ENCODE peak calls at places on chromosomes 1 and 21, in ten cellular contexts. K, Z, B, G, D, C, O, U, L and P are unnamed samples.

GRCh38 chr1:52554267-52554640 is 1.4 kb upstream of the TUT4 start:
- DNase-seq in K (no peak), Z (no peak), B (no peak), G (no peak), D (no peak), C (no peak), O (no peak), U (no peak), L (no peak), P (no peak)

GRCh38 chr1:223726380-223727001 is 14.2 kb downstream of the CAPN2 start:
- DNase-seq in K (peak), Z (peak), B (peak), G (peak), D (no peak), C (peak), O (peak), U (peak), L (no peak), P (no peak)

GRCh38 chr1:26994020-26994745 is 691 bp downstream of the TRNP1 start:
- DNase-seq in K (peak), Z (no peak), B (no peak), G (peak), D (peak), C (no peak), O (peak), U (peak), L (peak), P (no peak)

GRCh38 chr1:15352122-15352957 is 57.3 kb upstream of the EFHD2 start:
- DNase-seq in K (peak), Z (peak), B (peak), G (peak), D (peak), C (no peak), O (peak), U (peak), L (no peak), P (peak)

GRCh38 chr1:76053021-76053420 is 21.5 kb upstream of the ST6GALNAC3 start:
- DNase-seq in K (no peak), Z (no peak), B (no peak), G (peak), D (no peak), C (no peak), O (peak), U (no peak), L (no peak), P (no peak)

GRCh38 chr1:41576620-41577019 is 92.1 kb upstream of the EDN2 start:
- DNase-seq in K (peak), Z (no peak), B (no peak), G (no peak), D (no peak), C (no peak), O (no peak), U (no peak), L (no peak), P (no peak)

GRCh38 chr1:55048453-55049270 is 9.3 kb downstream of the PCSK9 start:
- DNase-seq in K (no peak), Z (no peak), B (no peak), G (peak), D (no peak), C (no peak), O (no peak), U (no peak), L (no peak), P (no peak)

GRCh38 chr21:45074818-45075605 is 632 bp downstream of the ADARB1 start:
- DNase-seq in K (peak), Z (no peak), B (peak), G (peak), D (peak), C (no peak), O (peak), U (peak), L (no peak), P (no peak)

GRCh38 chr1:85258536-85259117 is 835 bp downstream of the C1orf52 start:
- DNase-seq in K (peak), Z (no peak), B (no peak), G (no peak), D (no peak), C (no peak), O (no peak), U (peak), L (peak), P (no peak)

GRCh38 chr1:169601096-169601881 is 15.0 kb upstream of the F5 start:
- DNase-seq in K (peak), Z (peak), B (no peak), G (peak), D (peak), C (no peak), O (peak), U (peak), L (peak), P (peak)

GRCh38 chr21:45539796-45540600 is 2.2 kb downstream of the SLC19A1 start:
- DNase-seq in K (no peak), Z (no peak), B (no peak), G (no peak), D (no peak), C (no peak), O (no peak), U (no peak), L (no peak), P (no peak)

GRCh38 chr21:29121759-29122158 is 8.7 kb upstream of the MAP3K7CL start:
- DNase-seq in K (no peak), Z (no peak), B (no peak), G (no peak), D (no peak), C (no peak), O (no peak), U (peak), L (peak), P (no peak)

GRCh38 chr1:109089242-109090015 is 1.1 kb upstream of the TMEM167B start:
- DNase-seq in K (peak), Z (peak), B (peak), G (peak), D (peak), C (no peak), O (peak), U (no peak), L (peak), P (peak)

GRCh38 chr1:5622412-5622811 is 369.8 kb downstream of the NPHP4 start:
- DNase-seq in K (no peak), Z (no peak), B (no peak), G (no peak), D (no peak), C (no peak), O (no peak), U (no peak), L (no peak), P (no peak)

GRCh38 chr1:233240839-233241682 is 54.5 kb downstream of the PCNX2 start:
- DNase-seq in K (peak), Z (peak), B (no peak), G (peak), D (peak), C (no peak), O (peak), U (peak), L (no peak), P (peak)

GRCh38 chr1:27601321-27601770 is 2.6 kb downstream of the AHDC1 start:
- DNase-seq in K (no peak), Z (no peak), B (no peak), G (no peak), D (no peak), C (no peak), O (no peak), U (no peak), L (no peak), P (no peak)

GRCh38 chr1:174800221-174800791 is 199.4 kb upstream of the CACYBP start:
- DNase-seq in K (peak), Z (no peak), B (no peak), G (peak), D (no peak), C (no peak), O (peak), U (no peak), L (peak), P (no peak)

GRCh38 chr1:234694661-234695060 is 84.7 kb upstream of the IRF2BP2 start:
- DNase-seq in K (no peak), Z (no peak), B (no peak), G (peak), D (no peak), C (no peak), O (no peak), U (no peak), L (no peak), P (no peak)

GRCh38 chr1:165476776-165477175 is 31.9 kb upstream of the RXRG start:
- DNase-seq in K (no peak), Z (peak), B (no peak), G (peak), D (no peak), C (no peak), O (no peak), U (no peak), L (no peak), P (no peak)

GRCh38 chr1:116766616-116767469 is 12.6 kb downstream of the CD2 start:
- DNase-seq in K (no peak), Z (no peak), B (no peak), G (no peak), D (no peak), C (peak), O (peak), U (no peak), L (no peak), P (no peak)

GRCh38 chr1:42431514-42431913 is 24.3 kb downstream of the ZMYND12 start:
- DNase-seq in K (no peak), Z (no peak), B (no peak), G (peak), D (no peak), C (no peak), O (no peak), U (no peak), L (no peak), P (peak)

GRCh38 chr1:27672750-27673112 is 739 bp upstream of the IFI6 start:
- DNase-seq in K (peak), Z (no peak), B (peak), G (peak), D (no peak), C (no peak), O (no peak), U (no peak), L (no peak), P (no peak)

GRCh38 chr1:93504247-93505033 is 56.5 kb downstream of the FNBP1L start:
- DNase-seq in K (no peak), Z (no peak), B (no peak), G (no peak), D (no peak), C (no peak), O (no peak), U (no peak), L (no peak), P (no peak)

GRCh38 chr1:9871021-9871420 is 39.0 kb downstream of the CTNNBIP1 start:
- DNase-seq in K (no peak), Z (no peak), B (no peak), G (no peak), D (no peak), C (no peak), O (no peak), U (no peak), L (peak), P (no peak)

GRCh38 chr1:164188507-164188906 is 370.5 kb upstream of the PBX1 start:
- DNase-seq in K (no peak), Z (no peak), B (no peak), G (no peak), D (no peak), C (no peak), O (no peak), U (no peak), L (no peak), P (no peak)

GRCh38 chr1:165717918-165718515 is 19.7 kb upstream of the ALDH9A1 start:
- DNase-seq in K (peak), Z (peak), B (peak), G (peak), D (peak), C (peak), O (peak), U (peak), L (peak), P (peak)

GRCh38 chr21:45264146-45264918 is 23.4 kb downstream of the POFUT2 start:
- DNase-seq in K (no peak), Z (no peak), B (no peak), G (no peak), D (no peak), C (no peak), O (no peak), U (no peak), L (no peak), P (no peak)

GRCh38 chr1:215566556-215567490 is at the start of gene KCTD3:
- DNase-seq in K (peak), Z (peak), B (peak), G (peak), D (peak), C (no peak), O (peak), U (peak), L (no peak), P (peak)